ENCODE peak calls at places on chromosomes 7 and 10, in six cellular contexts. F is uterus, Q is HCT116, W is left ventricle myocardium inferior, T is BJ, Z is osteoblast. M is an unnamed sample.

GRCh38 chr7:144384071-144384470 is 19.4 kb downstream of the NOBOX start:
- DNase-seq in W (no peak), Q (peak), F (no peak), T (no peak), Z (no peak), M (peak)

GRCh38 chr10:13417459-13418126 is 69.5 kb upstream of the SEPHS1 start:
- DNase-seq in W (no peak), Z (no peak), T (no peak), F (no peak), Q (no peak), M (no peak)

GRCh38 chr10:54800677-54801480 is at the start of gene PCDH15:
- DNase-seq in T (no peak), Z (no peak), Q (no peak), W (no peak), F (no peak), M (no peak)

GRCh38 chr7:106062521-106062931 is 49.6 kb downstream of the SYPL1 start:
- DNase-seq in W (no peak), T (no peak), F (no peak), Z (no peak), Q (no peak), M (no peak)

GRCh38 chr10:24882047-24882698 is 70.2 kb downstream of the PRTFDC1 start:
- DNase-seq in Q (no peak), W (no peak), F (no peak), T (no peak), Z (no peak), M (peak)

GRCh38 chr10:82075605-82076004 is 200.6 kb downstream of the NRG3 start:
- DNase-seq in Z (no peak), F (no peak), W (no peak), T (no peak), Q (no peak), M (no peak)

GRCh38 chr10:43217563-43218205 is 49.2 kb downstream of the RASGEF1A start:
- DNase-seq in Z (no peak), Q (no peak), T (no peak), F (no peak), W (no peak), M (no peak)

GRCh38 chr10:108574233-108574632 is 1349.1 kb downstream of the XPNPEP1 start:
- DNase-seq in Z (no peak), W (no peak), T (no peak), Q (no peak), F (no peak), M (no peak)

GRCh38 chr10:50021646-50022045 is 33.4 kb downstream of the AGAP6 start:
- DNase-seq in T (no peak), F (no peak), Q (no peak), W (no peak), Z (no peak), M (no peak)

GRCh38 chr7:106757846-106758245 is 96.9 kb upstream of the CCDC71L start:
- DNase-seq in T (no peak), Z (no peak), W (peak), F (peak), Q (no peak), M (peak)

GRCh38 chr7:20307901-20308300 is 22.8 kb upstream of the ITGB8 start:
- DNase-seq in T (no peak), Z (no peak), Q (no peak), F (no peak), W (no peak), M (no peak)

GRCh38 chr10:7563770-7564169 is 103.0 kb downstream of the ITIH5 start:
- DNase-seq in W (no peak), T (no peak), Q (no peak), Z (no peak), F (no peak), M (no peak)

GRCh38 chr7:36306722-36307121 is 82.9 kb upstream of the ANLN start:
- DNase-seq in T (no peak), F (no peak), W (no peak), Z (no peak), Q (no peak), M (no peak)

GRCh38 chr10:1292611-1293021 is 236.4 kb downstream of the WDR37 start:
- DNase-seq in F (no peak), Z (peak), T (no peak), Q (no peak), W (no peak), M (no peak)

GRCh38 chr7:143126146-143126545 is 5.7 kb upstream of the PIP start:
- DNase-seq in T (peak), Z (no peak), Q (no peak), F (no peak), W (no peak), M (no peak)

GRCh38 chr10:92131271-92131820 is 159.5 kb downstream of the CPEB3 start:
- DNase-seq in F (no peak), W (no peak), T (no peak), Z (no peak), Q (no peak), M (no peak)

GRCh38 chr7:112510032-112510742 is 29.4 kb downstream of the LSMEM1 start:
- DNase-seq in Z (peak), T (peak), F (no peak), Q (no peak), W (no peak), M (no peak)

GRCh38 chr10:126090911-126091728 is 194.8 kb downstream of the FANK1 start:
- DNase-seq in F (peak), T (peak), W (no peak), Q (no peak), Z (peak), M (no peak)

GRCh38 chr7:17946591-17946990 is 6.3 kb upstream of the SNX13 start:
- DNase-seq in Q (no peak), Z (no peak), T (no peak), W (no peak), F (no peak), M (no peak)

GRCh38 chr7:5701085-5701914 is 80.2 kb downstream of the RNF216 start:
- DNase-seq in Q (no peak), F (no peak), W (no peak), T (no peak), Z (no peak), M (no peak)

GRCh38 chr10:33808475-33808874 is 474.0 kb upstream of the NRP1 start:
- DNase-seq in W (no peak), Q (no peak), F (no peak), Z (peak), T (no peak), M (no peak)

GRCh38 chr7:28318126-28318762 is 94.1 kb upstream of the CREB5 start:
- DNase-seq in Q (no peak), F (no peak), T (no peak), W (no peak), Z (no peak), M (no peak)

GRCh38 chr10:3239920-3240909 is 67.6 kb upstream of the PITRM1 start:
- DNase-seq in Z (no peak), F (peak), W (no peak), Q (no peak), T (no peak), M (no peak)

GRCh38 chr7:1954366-1955004 is 278.3 kb downstream of the MAD1L1 start:
- DNase-seq in Z (no peak), Q (no peak), W (no peak), F (no peak), T (no peak), M (no peak)

GRCh38 chr7:116978006-116978405 is 24.7 kb downstream of the ST7 start:
- DNase-seq in T (no peak), F (no peak), W (no peak), Z (no peak), Q (no peak), M (no peak)

GRCh38 chr7:69232445-69233376 is 365.6 kb upstream of the AUTS2 start:
- DNase-seq in Z (no peak), Q (no peak), F (no peak), T (no peak), W (no peak), M (no peak)

GRCh38 chr10:19998482-19998881 is 182.2 kb downstream of the PLXDC2 start:
- DNase-seq in Q (no peak), Z (no peak), W (no peak), T (no peak), F (no peak), M (no peak)

GRCh38 chr7:55887786-55888185 is 530 bp downstream of the ZNF713 start:
- DNase-seq in Z (peak), Q (no peak), F (no peak), W (no peak), T (no peak), M (no peak)

GRCh38 chr7:51693258-51693657 is 376.6 kb upstream of the COBL start:
- DNase-seq in F (no peak), T (no peak), W (no peak), Z (no peak), Q (no peak), M (no peak)

GRCh38 chr10:66746711-66747110 is 179.1 kb upstream of the LRRTM3 start:
- DNase-seq in Q (no peak), Z (no peak), W (no peak), T (no peak), F (no peak), M (no peak)

GRCh38 chr10:93061594-93062498 is 1.2 kb downstream of the CYP26C1 start:
- DNase-seq in F (no peak), W (no peak), T (no peak), Q (no peak), Z (peak), M (no peak)

GRCh38 chr10:122140941-122141623 is 130.0 kb upstream of the BTBD16 start:
- DNase-seq in Q (peak), F (peak), T (peak), Z (peak), W (peak), M (peak)

GRCh38 chr7:104005197-104005596 is 15.7 kb upstream of the RELN start:
- DNase-seq in Z (no peak), W (no peak), Q (no peak), F (no peak), T (no peak), M (no peak)

GRCh38 chr10:123153486-123154091 is 613 bp upstream of the BUB3 start:
- DNase-seq in W (no peak), Z (no peak), F (no peak), T (no peak), Q (no peak), M (no peak)

GRCh38 chr10:30437039-30437781 is 3.2 kb downstream of the MAP3K8 start:
- DNase-seq in W (no peak), F (no peak), Q (no peak), Z (peak), T (no peak), M (no peak)

GRCh38 chr10:131844546-131845084 is 56.2 kb upstream of the PPP2R2D start:
- DNase-seq in T (no peak), F (no peak), Z (peak), W (no peak), Q (no peak), M (peak)

GRCh38 chr7:34740840-34741239 is 82.8 kb downstream of the NPSR1 start:
- DNase-seq in Z (no peak), W (no peak), F (no peak), Q (no peak), T (no peak), M (no peak)

GRCh38 chr10:111486346-111486745 is 409.5 kb downstream of the ADRA2A start:
- DNase-seq in F (no peak), W (no peak), Q (no peak), T (no peak), Z (no peak), M (no peak)

GRCh38 chr7:20314216-20314615 is 16.5 kb upstream of the ITGB8 start:
- DNase-seq in Z (no peak), W (no peak), Q (no peak), T (no peak), F (no peak), M (no peak)

DNA sequence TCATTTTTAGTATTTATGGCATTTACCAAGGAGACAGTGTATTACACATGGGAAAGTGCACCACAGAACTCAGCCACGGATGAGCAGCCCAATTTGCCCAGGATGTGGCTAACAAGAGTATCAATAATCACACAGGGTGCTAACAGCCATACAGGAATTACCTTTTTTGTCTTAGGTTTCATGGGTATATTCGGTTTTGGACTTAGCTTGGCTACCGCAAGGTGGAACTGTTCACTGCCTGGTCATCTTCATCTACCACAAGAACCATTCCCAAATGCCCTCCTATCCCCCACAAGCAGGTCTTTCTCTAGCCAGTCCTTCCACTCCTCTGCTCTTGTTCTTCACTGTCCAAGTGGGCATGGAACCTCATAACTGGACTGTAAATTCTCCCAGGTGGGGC is 6.0 kb downstream of the PDLIM1 start:
- DNase-seq in Q (no peak), F (no peak), Z (no peak), W (no peak), T (no peak), M (no peak)
- TF ChIP-seq CTCF in Q (no peak), F (no peak), Z (no peak), W (no peak), T (no peak), M (no peak)

DNA sequence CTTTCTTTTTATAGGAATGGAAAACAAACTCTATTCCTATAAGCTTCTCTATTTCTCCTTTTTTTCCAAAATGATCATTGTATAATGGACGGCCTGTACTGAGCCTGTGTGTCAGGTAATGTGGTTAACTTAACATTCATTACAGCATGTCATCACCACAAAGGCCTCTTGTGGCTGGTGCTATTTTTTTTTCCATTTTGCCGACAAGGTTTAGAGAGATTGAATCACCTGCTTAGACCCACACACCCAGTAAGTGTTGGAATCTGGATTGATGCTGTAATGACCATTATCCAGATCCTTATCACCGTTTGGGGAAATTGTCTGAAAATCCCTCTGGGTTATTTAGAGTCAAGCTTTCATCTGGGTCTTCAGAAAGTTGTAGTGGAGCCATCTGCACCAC is 18.5 kb downstream of the AKR1B15 start:
- DNase-seq in Q (no peak), W (no peak), Z (no peak), T (no peak), F (no peak), M (no peak)
- TF ChIP-seq CTCF in Q (no peak), W (no peak), Z (no peak), T (no peak), F (no peak), M (no peak)

DNA sequence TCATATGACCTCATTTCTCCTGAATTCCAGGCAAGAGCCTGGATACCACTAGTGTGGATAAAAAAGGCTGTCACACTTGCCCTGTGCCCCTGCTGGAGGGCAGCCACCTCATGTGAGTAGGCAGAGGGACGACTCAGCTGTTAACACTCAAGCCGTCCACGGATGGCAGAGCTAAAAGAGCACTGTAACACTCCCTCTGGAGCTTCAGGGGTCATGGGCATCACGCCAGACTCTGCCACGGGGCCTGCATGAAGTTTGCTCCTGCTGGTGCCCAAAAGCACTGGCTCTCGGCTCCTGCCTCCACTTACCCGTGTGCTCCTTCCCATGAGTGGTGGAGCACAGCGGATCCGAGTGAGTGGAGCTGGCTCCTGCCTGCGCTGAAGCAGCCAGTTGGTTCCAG is 919.8 kb upstream of the C7orf33 start:
- DNase-seq in W (no peak), Z (no peak), F (no peak), Q (no peak), T (no peak), M (no peak)
- TF ChIP-seq CTCF in W (no peak), Z (no peak), F (no peak), Q (no peak), T (no peak), M (no peak)

DNA sequence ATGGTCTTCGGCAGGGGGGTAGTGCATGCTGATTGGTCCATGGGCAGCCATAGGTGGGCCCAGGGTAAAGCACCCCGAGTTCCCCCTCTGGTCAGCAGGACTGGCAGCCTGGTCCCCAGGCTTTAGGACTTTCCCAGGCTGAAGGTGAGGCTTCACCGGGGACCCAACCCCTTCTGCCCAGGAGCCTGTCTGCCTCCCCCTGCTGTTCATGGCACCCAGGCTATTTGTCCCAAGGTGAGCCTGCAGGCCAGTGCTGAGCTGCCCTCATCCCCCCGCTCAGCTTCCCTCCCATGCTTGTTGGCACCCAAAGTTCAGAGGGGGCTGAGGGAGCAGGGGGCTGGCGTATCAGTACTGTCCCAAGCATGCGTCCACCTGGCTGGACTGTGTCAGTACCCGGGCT is 38.5 kb upstream of the ZNRF2 start:
- DNase-seq in T (no peak), W (no peak), Z (no peak), F (no peak), Q (no peak), M (no peak)
- TF ChIP-seq CTCF in T (no peak), W (no peak), Z (no peak), F (no peak), Q (no peak), M (no peak)

DNA sequence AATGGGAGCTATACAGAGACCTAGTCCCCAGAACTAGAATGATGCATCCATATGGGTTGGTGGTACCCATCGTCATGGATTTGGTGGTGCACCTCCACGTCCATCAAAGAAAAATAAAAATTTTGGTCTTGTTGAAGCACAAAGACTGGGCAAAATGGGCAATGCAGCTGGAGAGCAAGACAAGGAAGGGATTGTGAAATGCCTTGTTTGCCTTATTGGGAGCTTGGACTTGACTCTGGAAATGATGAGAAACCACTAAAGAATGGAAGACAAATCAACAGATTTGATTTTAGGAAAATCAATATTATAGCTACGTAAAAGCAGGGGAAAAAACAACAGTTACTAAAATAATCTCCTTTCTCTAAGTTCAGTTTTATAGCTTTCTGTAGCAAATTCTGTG is 150.9 kb downstream of the CPED1 start:
- DNase-seq in W (no peak), T (no peak), Q (no peak), Z (no peak), F (no peak), M (no peak)
- TF ChIP-seq CTCF in W (no peak), T (no peak), Q (no peak), Z (no peak), F (no peak), M (no peak)

GRCh38 chr10:80289451-80290287 is at the start of gene MAT1A:
- DNase-seq in Q (peak), Z (no peak), W (no peak), F (no peak), T (no peak), M (no peak)
- TF ChIP-seq CTCF in Q (peak), Z (no peak), W (no peak), F (no peak), T (no peak), M (no peak)

M was measured in tibial artery.